ENCODE peak calls at places on chromosomes 4 and X, in five cellular contexts. G is IMR-90, J is lower leg skin, K is nephron progenitor cell, S is endodermal cell. N is an unnamed sample.

GRCh38 chr4:3276961-3277360 is 15.9 kb upstream of the RGS12 start:
- DNase-seq in G (peak; percentile 75), J (peak; percentile 65), K (no peak), S (no peak), N (no peak)

GRCh38 chrX:22105231-22105630 is 73.1 kb downstream of the PHEX start:
- DNase-seq in G (peak; percentile 55), J (no peak), K (no peak), S (no peak), N (no peak)

GRCh38 chr4:141144207-141144606 is 10.9 kb upstream of the RNF150 start:
- DNase-seq in G (no peak), J (no peak), K (no peak), S (no peak), N (no peak)

GRCh38 chrX:84259868-84260267 is 71.9 kb upstream of the RPS6KA6 start:
- DNase-seq in G (no peak), J (no peak), K (no peak), S (no peak), N (no peak)

GRCh38 chrX:153494541-153495361 is at the start of gene BGN:
- DNase-seq in G (peak; percentile 44), J (no peak), K (peak; percentile 58), S (peak; percentile 81), N (peak; percentile 50)

GRCh38 chrX:69361286-69361926 is 142.7 kb upstream of the NALF2 start:
- DNase-seq in G (peak; percentile 1), J (no peak), K (peak; percentile 7), S (no peak), N (no peak)

GRCh38 chr4:76981649-76982048 is 32.1 kb downstream of the SEPTIN11 start:
- DNase-seq in G (peak; percentile 68), J (no peak), K (no peak), S (no peak), N (no peak)

GRCh38 chrX:136251042-136251991 is at the start of gene MAP7D3:
- DNase-seq in G (peak; percentile 33), J (peak; percentile 90), K (peak; percentile 70), S (peak; percentile 87), N (peak; percentile 46)

GRCh38 chr4:16011173-16011572 is 48.2 kb upstream of the FGFBP2 start:
- DNase-seq in G (no peak), J (no peak), K (no peak), S (no peak), N (no peak)

GRCh38 chr4:176469546-176469945 is 149.8 kb downstream of the SPCS3 start:
- DNase-seq in G (peak; percentile 3), J (no peak), K (no peak), S (no peak), N (no peak)

GRCh38 chrX:41802958-41803357 is 79.0 kb downstream of the GPR82 start:
- DNase-seq in G (no peak), J (no peak), K (no peak), S (peak; percentile 71), N (no peak)

GRCh38 chr4:125316781-125317525 is 2.2 kb downstream of the FAT4 start:
- DNase-seq in G (peak; percentile 35), J (peak; percentile 88), K (peak; percentile 49), S (peak; percentile 81), N (peak; percentile 26)
- TF ChIP-seq CTCF in G (peak; percentile 22), J (no peak), K (no peak), S (no peak), N (no peak)

DNA sequence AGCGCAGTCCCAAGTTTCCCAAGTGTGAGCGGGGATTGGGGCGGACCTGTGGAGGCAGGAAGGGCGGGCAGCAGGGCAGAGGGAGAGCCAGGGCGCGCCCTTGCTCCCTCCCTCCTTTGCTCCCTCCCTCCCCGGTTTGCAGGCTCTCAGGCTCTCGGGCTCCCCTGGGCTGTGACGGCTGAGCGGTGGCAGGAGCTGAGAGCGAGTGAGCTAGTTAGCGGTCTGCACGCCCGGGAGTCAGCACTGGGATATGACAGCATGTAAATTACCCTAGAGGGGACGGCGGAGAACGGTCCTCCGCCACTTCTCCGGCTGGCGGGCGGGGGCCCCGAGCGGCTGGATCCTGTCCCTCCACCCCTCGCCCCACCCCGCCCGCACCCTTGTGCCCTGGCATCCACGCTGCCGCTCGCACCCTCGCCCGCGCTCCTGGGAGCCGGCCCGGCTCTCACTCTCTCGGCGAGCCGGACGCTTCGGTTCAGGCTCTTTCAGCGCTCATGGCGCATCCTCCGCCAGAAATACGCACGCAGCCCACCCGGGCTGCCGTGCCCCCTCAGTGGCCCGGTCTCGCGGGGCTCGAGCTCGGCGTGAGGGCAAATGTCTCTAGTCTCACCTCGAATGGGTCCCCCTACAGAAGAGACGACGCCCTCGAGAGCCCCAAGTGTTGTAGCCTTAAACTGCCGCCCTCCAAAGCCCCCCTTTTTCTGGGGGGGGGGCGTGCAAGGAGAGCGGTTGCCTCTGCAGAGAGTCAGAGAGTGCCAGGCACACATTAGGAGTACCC is at the start of gene TSC22D3:
- DNase-seq in G (peak; percentile 33), J (peak; percentile 96), K (peak; percentile 72), S (peak; percentile 93), N (peak; percentile 54)
- TF ChIP-seq CTCF in G (peak; percentile 5), J (no peak), K (no peak), S (no peak), N (no peak)

DNA sequence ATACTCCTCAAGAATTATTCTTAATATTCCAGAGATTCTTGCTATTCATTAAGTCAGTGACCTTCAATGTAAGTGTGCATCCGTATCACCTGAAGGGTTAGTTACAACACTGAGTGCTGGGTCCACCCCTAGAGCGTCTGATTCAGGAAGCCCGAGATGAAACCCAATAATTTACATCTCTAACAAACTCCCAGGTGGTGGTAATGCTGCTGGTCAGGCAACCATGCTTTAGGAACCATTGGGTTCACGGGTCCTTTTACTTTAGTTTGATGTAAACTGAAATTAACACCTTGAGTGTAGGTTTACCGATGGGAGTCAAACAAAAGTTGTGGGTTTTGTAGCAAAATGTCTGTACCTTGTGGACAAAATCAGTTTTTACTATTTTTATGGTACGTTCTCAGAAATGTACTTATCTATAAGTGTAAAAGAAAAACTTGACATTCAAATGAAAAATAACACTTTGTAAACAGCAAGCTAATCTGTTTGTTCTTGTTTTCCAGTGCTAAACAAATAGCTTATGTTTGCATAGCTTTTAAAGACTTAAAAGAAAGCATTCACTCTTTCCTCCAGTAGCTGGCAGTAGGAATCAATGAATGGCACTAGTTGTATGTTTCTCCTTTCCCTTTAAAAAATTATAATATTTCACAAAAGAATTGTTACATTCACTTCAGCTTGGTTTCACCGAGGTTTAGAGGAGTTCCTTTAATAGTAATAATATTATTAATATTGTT is 32.7 kb downstream of the ACE2 start:
- DNase-seq in G (no peak), J (no peak), K (no peak), S (peak; percentile 51), N (no peak)
- TF ChIP-seq CTCF in G (peak; percentile 34), J (no peak), K (no peak), S (peak; percentile 70), N (no peak)

DNA sequence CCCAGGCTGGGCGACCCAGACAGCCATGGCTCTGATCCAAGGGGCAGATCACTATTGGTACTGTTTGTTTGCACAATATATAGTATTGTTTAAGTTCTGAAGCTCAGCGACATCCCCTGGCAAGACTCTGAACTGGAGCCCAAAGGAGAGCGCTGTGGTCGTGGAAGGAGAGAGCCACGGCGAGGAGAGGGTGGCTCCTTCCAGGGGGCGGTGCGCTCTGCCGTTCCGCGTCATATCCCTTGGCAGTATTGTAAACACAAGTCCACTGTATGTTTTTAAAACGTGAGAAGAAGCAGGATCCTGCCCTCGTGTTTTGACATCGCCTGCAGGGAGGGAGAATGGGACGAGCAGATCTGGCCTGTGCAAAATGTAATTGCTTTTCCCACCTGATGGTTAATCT is 185.5 kb downstream of the RAB28 start:
- DNase-seq in G (peak; percentile 17), J (no peak), K (no peak), S (no peak), N (no peak)
- TF ChIP-seq CTCF in G (no peak), J (no peak), K (no peak), S (no peak), N (no peak)

DNA sequence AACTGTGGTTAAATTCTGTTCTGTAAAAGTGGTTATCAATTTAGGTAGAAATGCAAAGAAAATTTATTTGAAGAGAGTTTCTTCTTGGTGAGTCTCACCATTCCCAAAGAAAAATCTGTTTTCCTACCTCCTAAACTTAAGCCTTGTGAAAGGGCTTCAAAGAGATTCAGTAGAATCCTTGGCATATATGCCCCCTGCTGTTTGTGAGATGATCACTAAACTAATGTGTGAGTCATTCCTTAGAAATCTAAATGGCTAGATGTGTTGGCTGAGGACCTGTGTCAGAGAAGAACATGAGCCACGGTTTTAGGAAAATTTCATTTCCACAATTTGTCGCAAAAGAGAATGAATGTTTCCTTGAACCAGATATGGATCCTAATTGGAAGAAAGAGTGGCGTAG is 260.9 kb downstream of the SLC7A11 start:
- DNase-seq in G (peak; percentile 59), J (no peak), K (no peak), S (no peak), N (no peak)
- TF ChIP-seq CTCF in G (peak; percentile 38), J (no peak), K (no peak), S (no peak), N (no peak)

DNA sequence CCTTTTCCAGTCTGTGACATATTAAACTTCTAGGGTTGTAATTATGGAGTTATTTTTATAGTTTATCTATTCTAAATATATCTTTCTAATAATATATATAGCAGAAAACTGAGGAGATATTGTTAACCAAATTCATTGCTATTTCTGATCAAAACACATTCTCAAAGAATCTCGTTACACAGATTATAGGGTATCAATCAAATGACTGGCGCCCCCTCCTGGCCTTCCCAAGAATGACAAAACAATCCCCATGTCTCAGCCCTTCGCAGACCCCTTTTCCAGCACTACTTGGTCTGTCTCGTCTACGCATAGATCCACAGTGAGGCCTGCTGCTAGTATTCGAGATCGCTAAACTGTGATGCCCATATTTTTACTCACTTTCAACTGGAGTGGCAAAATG is 209.3 kb downstream of the GPC3 start:
- DNase-seq in G (no peak), J (no peak), K (peak; percentile 57), S (peak; percentile 84), N (peak; percentile 22)
- TF ChIP-seq CTCF in G (peak; percentile 39), J (no peak), K (peak; percentile 72), S (peak; percentile 96), N (peak; percentile 69)

DNA sequence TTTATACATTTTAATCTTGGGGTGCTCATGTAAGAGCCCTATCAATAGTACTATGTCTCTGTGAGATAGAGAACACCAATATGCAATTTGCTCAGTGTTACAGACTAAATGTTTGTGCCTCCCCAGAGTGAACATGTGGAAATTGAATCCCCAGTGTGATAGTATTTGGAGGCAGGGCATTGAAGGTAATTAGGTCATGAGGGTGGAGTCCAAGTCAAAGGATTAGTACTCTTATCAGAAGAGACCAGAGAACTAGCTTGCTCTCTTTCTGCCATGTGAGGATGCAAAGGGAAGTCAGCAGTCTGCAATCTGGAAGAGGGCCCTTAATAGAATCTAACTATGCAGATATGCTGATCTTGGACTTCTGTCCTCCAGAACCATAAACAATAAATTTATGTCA is 1317.0 kb downstream of the STIM2 start:
- DNase-seq in G (no peak), J (no peak), K (no peak), S (no peak), N (no peak)
- TF ChIP-seq CTCF in G (no peak), J (no peak), K (no peak), S (no peak), N (no peak)

GRCh38 chrX:40261955-40262596 is 164.3 kb upstream of the BCOR start:
- DNase-seq in G (peak; percentile 33), J (no peak), K (peak; percentile 22), S (no peak), N (no peak)

GRCh38 chrX:40258909-40259308 is 161.2 kb upstream of the BCOR start:
- DNase-seq in G (no peak), J (no peak), K (no peak), S (no peak), N (no peak)

GRCh38 chrX:40266490-40267333 is 169.0 kb upstream of the BCOR start:
- DNase-seq in G (peak; percentile 56), J (peak; percentile 91), K (peak; percentile 76), S (peak; percentile 94), N (peak; percentile 71)

GRCh38 chrX:40260123-40260751 is 162.5 kb upstream of the BCOR start:
- DNase-seq in G (no peak), J (no peak), K (no peak), S (no peak), N (no peak)

GRCh38 chrX:40262641-40263560 is 165.1 kb upstream of the BCOR start:
- DNase-seq in G (peak; percentile 41), J (no peak), K (no peak), S (no peak), N (no peak)
- TF ChIP-seq CTCF in G (no peak), J (no peak), K (no peak), S (no peak), N (no peak)

N was measured in endothelial cell.